ENCODE peak calls at places on chromosomes 2 and 18, in eight cellular contexts. K, L, T, G, Z, U, J and W are unnamed samples.

GRCh38 chr2:221969087-221969829 is 329.5 kb downstream of the PAX3 start:
- DNase-seq in K (peak; percentile 52), L (peak; percentile 26), T (no peak), G (peak; percentile 44), Z (peak; percentile 52), U (no peak), J (no peak), W (peak; percentile 17)

GRCh38 chr2:10759151-10759714 is 37.8 kb downstream of the ATP6V1C2 start:
- DNase-seq in K (no peak), L (peak; percentile 54), T (no peak), G (no peak), Z (no peak), U (no peak), J (no peak), W (no peak)

GRCh38 chr18:44245026-44245425 is 435.7 kb upstream of the SETBP1 start:
- DNase-seq in K (no peak), L (no peak), T (no peak), G (no peak), Z (no peak), U (no peak), J (no peak), W (no peak)

GRCh38 chr2:37809931-37810570 is 115.0 kb upstream of the RMDN2 start:
- DNase-seq in K (peak; percentile 66), L (no peak), T (no peak), G (no peak), Z (no peak), U (no peak), J (no peak), W (no peak)

GRCh38 chr2:36356199-36356989 is 816 bp downstream of the CRIM1 start:
- DNase-seq in K (peak; percentile 42), L (peak; percentile 56), T (peak; percentile 75), G (peak; percentile 51), Z (no peak), U (peak; percentile 79), J (no peak), W (no peak)

GRCh38 chr2:138000796-138001195 is 36.5 kb downstream of the HNMT start:
- DNase-seq in K (no peak), L (no peak), T (no peak), G (no peak), Z (no peak), U (no peak), J (no peak), W (no peak)

GRCh38 chr2:170500770-170501169 is 214.4 kb upstream of the SP5 start:
- DNase-seq in K (no peak), L (no peak), T (no peak), G (no peak), Z (no peak), U (no peak), J (peak; percentile 25), W (no peak)

GRCh38 chr2:208407667-208408066 is 1.1 kb downstream of the PTH2R start:
- DNase-seq in K (peak; percentile 6), L (no peak), T (no peak), G (peak; percentile 41), Z (peak; percentile 92), U (no peak), J (no peak), W (peak; percentile 21)

GRCh38 chr2:168929031-168929430 is 27.9 kb downstream of the G6PC2 start:
- DNase-seq in K (peak; percentile 3), L (no peak), T (no peak), G (no peak), Z (no peak), U (no peak), J (no peak), W (no peak)